ENCODE peak calls at places on chromosomes 13 and 19, in seven cellular contexts. C is ascending aorta, Q is pancreas, D is astrocyte of the cerebellum, M is cardiac muscle cell, B is heart right ventricle, X is PC-3. J is an unnamed sample.
A peak's percentile ranks its signal among the peaks of the same experiment; 100 is the strongest.

GRCh38 chr13:23703241-23703640 is 133.0 kb downstream of the TNFRSF19 start:
- DNase-seq in C (no peak), Q (no peak), D (no peak), M (peak; percentile 34), B (no peak), X (no peak), J (no peak)

GRCh38 chr19:53511933-53512374 is 26.0 kb upstream of the ZNF331 start:
- DNase-seq in C (no peak), Q (peak; percentile 65), D (no peak), M (peak; percentile 69), B (peak; percentile 45), X (peak; percentile 63), J (no peak)

GRCh38 chr13:47038196-47038595 is 141.3 kb upstream of the HTR2A start:
- DNase-seq in C (no peak), Q (no peak), D (peak; percentile 22), M (no peak), B (no peak), X (no peak), J (no peak)

GRCh38 chr19:13207237-13208130 is 57.3 kb downstream of the IER2 start:
- DNase-seq in C (no peak), Q (no peak), D (no peak), M (peak; percentile 35), B (peak; percentile 56), X (no peak), J (no peak)

GRCh38 chr13:79423801-79424642 is 18.0 kb upstream of the RBM26 start:
- DNase-seq in C (no peak), Q (no peak), D (peak; percentile 41), M (peak; percentile 71), B (no peak), X (peak; percentile 58), J (peak; percentile 39)

GRCh38 chr13:24923305-24923640 is 159.3 kb downstream of the RNF17 start:
- DNase-seq in C (no peak), Q (no peak), D (peak; percentile 77), M (peak; percentile 87), B (no peak), X (peak; percentile 15), J (no peak)

GRCh38 chr13:87058786-87059329 is 612.3 kb upstream of the SLITRK5 start:
- DNase-seq in C (no peak), Q (no peak), D (no peak), M (no peak), B (no peak), X (no peak), J (no peak)

GRCh38 chr19:993361-993830 is 6.8 kb upstream of the GRIN3B start:
- DNase-seq in C (no peak), Q (no peak), D (no peak), M (no peak), B (no peak), X (no peak), J (no peak)

GRCh38 chr13:110629735-110630134 is 14.4 kb downstream of the NAXD start:
- DNase-seq in C (no peak), Q (no peak), D (no peak), M (no peak), B (no peak), X (no peak), J (peak; percentile 16)

GRCh38 chr19:511101-511841 is 4.0 kb downstream of the TPGS1 start:
- DNase-seq in C (no peak), Q (no peak), D (no peak), M (peak; percentile 72), B (no peak), X (no peak), J (peak; percentile 99)

GRCh38 chr13:113564331-113565023 is 20.1 kb upstream of the TFDP1 start:
- DNase-seq in C (no peak), Q (no peak), D (no peak), M (no peak), B (no peak), X (no peak), J (no peak)

GRCh38 chr13:106619688-106620555 is 52.0 kb upstream of the ARGLU1 start:
- DNase-seq in C (no peak), Q (peak; percentile 21), D (peak; percentile 36), M (peak; percentile 84), B (no peak), X (peak; percentile 49), J (peak; percentile 35)

GRCh38 chr13:112203614-112204013 is 136.7 kb downstream of the SOX1 start:
- DNase-seq in C (no peak), Q (no peak), D (no peak), M (no peak), B (no peak), X (no peak), J (no peak)

GRCh38 chr13:39493966-39494365 is 109.0 kb downstream of the LHFPL6 start:
- DNase-seq in C (no peak), Q (no peak), D (no peak), M (no peak), B (no peak), X (no peak), J (no peak)

GRCh38 chr13:109787135-109787954 is 962 bp upstream of the IRS2 start:
- DNase-seq in C (no peak), Q (peak; percentile 50), D (no peak), M (peak; percentile 56), B (peak; percentile 45), X (peak; percentile 22), J (no peak)

GRCh38 chr13:87123987-87124784 is 547.0 kb upstream of the SLITRK5 start:
- DNase-seq in C (no peak), Q (no peak), D (peak; percentile 100), M (peak; percentile 95), B (peak; percentile 15), X (peak; percentile 90), J (peak; percentile 51)

GRCh38 chr13:111008351-111008750 is 93.5 kb upstream of the ANKRD10 start:
- DNase-seq in C (no peak), Q (no peak), D (no peak), M (no peak), B (no peak), X (no peak), J (no peak)

GRCh38 chr13:29861694-29862110 is 11.3 kb upstream of the UBL3 start:
- DNase-seq in C (no peak), Q (no peak), D (no peak), M (no peak), B (no peak), X (peak; percentile 82), J (no peak)

GRCh38 chr19:17624314-17624991 is 63.7 kb downstream of the UNC13A start:
- DNase-seq in C (no peak), Q (no peak), D (no peak), M (no peak), B (no peak), X (no peak), J (no peak)

GRCh38 chr13:45897562-45897961 is 46.0 kb upstream of the SIAH3 start:
- DNase-seq in C (no peak), Q (no peak), D (no peak), M (no peak), B (no peak), X (no peak), J (no peak)

GRCh38 chr19:15769586-15769985 is 17.9 kb upstream of the OR10H5 start:
- DNase-seq in C (no peak), Q (no peak), D (no peak), M (no peak), B (no peak), X (peak; percentile 13), J (no peak)

GRCh38 chr13:34224877-34225276 is 406.9 kb downstream of the RFC3 start:
- DNase-seq in C (no peak), Q (no peak), D (no peak), M (no peak), B (no peak), X (no peak), J (no peak)

GRCh38 chr19:10352764-10353671 is 13.6 kb upstream of the ICAM3 start:
- DNase-seq in C (no peak), Q (no peak), D (no peak), M (peak; percentile 32), B (peak; percentile 87), X (no peak), J (no peak)
- H3K4me3 ChIP-seq in C (no peak overlapping the region), Q (no peak overlapping the region), D (no peak overlapping the region), M (peak overlapping the region; percentile 31), B (peak overlapping the region; percentile 45), X (no peak overlapping the region), J (no peak overlapping the region)

DNA sequence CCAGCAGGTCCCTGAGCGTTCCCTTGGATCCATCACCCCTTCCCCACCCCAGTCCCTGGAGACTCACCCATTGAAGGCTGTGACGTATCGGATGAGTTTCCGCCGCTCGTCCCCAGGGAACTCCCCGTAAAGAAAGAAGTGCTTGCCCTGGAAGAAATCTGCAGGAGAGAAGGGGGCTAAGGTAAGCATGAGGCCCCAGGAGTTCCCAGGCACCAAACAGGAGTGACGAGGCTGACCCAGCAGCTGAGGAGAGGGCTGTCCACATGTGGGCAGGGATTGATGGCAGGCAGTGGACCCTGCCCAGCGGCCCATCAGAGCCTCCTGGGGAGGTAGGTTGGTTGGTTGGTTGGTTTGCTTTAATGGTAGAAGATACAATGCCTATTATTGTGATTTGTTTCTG is 11.1 kb downstream of the ZNF575 start:
- DNase-seq in C (no peak), Q (no peak), D (no peak), M (no peak), B (no peak), X (no peak), J (no peak)
- H3K4me3 ChIP-seq in C (no peak overlapping the region), Q (no peak overlapping the region), D (no peak overlapping the region), M (no peak overlapping the region), B (no peak overlapping the region), X (no peak overlapping the region), J (no peak overlapping the region)

DNA sequence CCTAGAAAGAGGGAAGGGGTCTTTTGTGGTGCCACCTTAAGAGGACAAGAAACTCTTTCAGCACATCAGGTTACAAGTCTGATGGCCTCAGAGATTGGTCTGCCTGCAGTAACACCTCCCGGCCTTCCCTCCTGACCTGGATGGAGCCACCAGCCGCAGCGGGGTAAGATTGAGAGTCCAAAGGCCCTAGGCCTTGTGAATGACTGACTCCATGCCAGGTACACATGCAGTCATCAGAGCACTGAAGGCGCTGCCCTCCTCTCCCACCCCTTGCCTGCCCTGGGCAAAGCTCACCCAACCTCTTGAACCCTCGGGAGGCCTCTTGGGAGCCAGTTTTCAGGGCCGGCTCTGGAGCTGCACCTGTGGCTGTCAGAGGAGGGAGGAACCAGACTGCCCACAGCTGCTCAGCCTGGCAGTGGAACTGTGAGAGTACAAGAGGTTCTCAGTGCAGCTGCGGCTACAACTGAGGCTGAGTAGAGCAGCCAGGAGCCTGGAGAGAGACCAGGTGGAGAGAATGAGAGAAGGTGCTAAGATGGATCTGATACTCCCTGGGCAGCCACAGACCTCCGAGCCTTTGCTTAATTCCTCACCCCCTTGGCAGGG is 23.8 kb upstream of the C13orf42 start:
- DNase-seq in C (no peak), Q (no peak), D (no peak), M (no peak), B (no peak), X (no peak), J (no peak)
- H3K4me3 ChIP-seq in C (no peak overlapping the region), Q (no peak overlapping the region), D (no peak overlapping the region), M (no peak overlapping the region), B (no peak overlapping the region), X (no peak overlapping the region), J (no peak overlapping the region)

GRCh38 chr19:57559404-57560025 is at the start of gene ZNF550:
- DNase-seq in C (peak; percentile 56), Q (peak; percentile 91), D (peak; percentile 55), M (peak; percentile 93), B (peak; percentile 93), X (peak; percentile 88), J (peak; percentile 83)

GRCh38 chr19:57563547-57563946 is 3.9 kb upstream of the ZNF550 start:
- DNase-seq in C (no peak), Q (no peak), D (no peak), M (no peak), B (no peak), X (no peak), J (no peak)

GRCh38 chr19:57559008-57559403 is 657 bp downstream of the ZNF550 start:
- DNase-seq in C (no peak), Q (no peak), D (no peak), M (peak; percentile 35), B (peak; percentile 18), X (peak; percentile 30), J (no peak)

GRCh38 chr19:57560049-57560491 is 407 bp upstream of the ZNF550 start:
- DNase-seq in C (no peak), Q (peak; percentile 24), D (no peak), M (peak; percentile 73), B (peak; percentile 49), X (peak; percentile 55), J (no peak)

GRCh38 chr19:57558525-57558924 is 1.1 kb downstream of the ZNF550 start:
- DNase-seq in C (no peak), Q (no peak), D (no peak), M (peak; percentile 23), B (no peak), X (peak; percentile 8), J (peak; percentile 6)
- H3K4me3 ChIP-seq in C (peak overlapping the region; percentile 84), Q (peak overlapping the region; percentile 76), D (peak overlapping the region; percentile 88), M (peak overlapping the region; percentile 84), B (peak overlapping the region; percentile 93), X (peak overlapping the region; percentile 96), J (peak overlapping the region; percentile 88)